ENCODE peak calls at places on chromosomes 11 and 22, in six cellular contexts. E is AG10803, V is GM03348, S is A549, F is mesothelial cell of epicardium, P is cardiac muscle cell. O is an unnamed sample.

GRCh38 chr22:49566141-49566541 is 261.5 kb downstream of the BRD1 start:
- DNase-seq in S (no peak), E (no peak), P (no peak), V (no peak), F (no peak), O (no peak)

GRCh38 chr22:45577746-45578523 is 75.3 kb downstream of the FBLN1 start:
- DNase-seq in F (peak), S (peak), E (peak), P (peak), V (peak), O (peak)

GRCh38 chr22:49020314-49020713 is 807.4 kb downstream of the BRD1 start:
- DNase-seq in F (no peak), E (no peak), P (no peak), V (no peak), S (no peak), O (no peak)

GRCh38 chr11:107689317-107690202 is 22.3 kb downstream of the SLN start:
- DNase-seq in V (peak), F (peak), E (peak), P (peak), S (peak), O (peak)

GRCh38 chr22:49954354-49954753 is 6.2 kb upstream of the PIM3 start:
- DNase-seq in P (no peak), V (no peak), F (no peak), S (no peak), E (no peak), O (no peak)

GRCh38 chr22:36641902-36642640 is 61.5 kb downstream of the CACNG2 start:
- DNase-seq in V (peak), P (no peak), F (no peak), E (peak), S (no peak), O (peak)

GRCh38 chr22:49574205-49574604 is 253.5 kb downstream of the BRD1 start:
- DNase-seq in F (no peak), E (no peak), P (no peak), S (no peak), V (no peak), O (no peak)

GRCh38 chr11:32817181-32817842 is 12.4 kb upstream of the PRRG4 start:
- DNase-seq in F (no peak), S (no peak), E (no peak), V (no peak), P (no peak), O (no peak)

GRCh38 chr11:68139395-68139794 is 18.2 kb upstream of the CHKA start:
- DNase-seq in V (no peak), P (no peak), F (no peak), S (no peak), E (no peak), O (no peak)

GRCh38 chr22:49294656-49295464 is 532.8 kb downstream of the BRD1 start:
- DNase-seq in V (no peak), F (peak), E (no peak), P (no peak), S (no peak), O (no peak)

GRCh38 chr11:19419021-19419750 is 178.4 kb upstream of the E2F8 start:
- DNase-seq in F (no peak), E (peak), S (no peak), P (no peak), V (peak), O (peak)